ENCODE peak calls at places on chromosomes 3 and 15, in ten cellular contexts. One of them, this sample, is unnamed.

GRCh38 chr15:69225355-69226027 is 65.1 kb downstream of the GLCE start:
- DNase-seq in cardiac muscle cell: peak; percentile 18
- DNase-seq in NCI-H2081 treated with DMSO at 0.1 percent for 48 hours: no peak
- DNase-seq in DMS79: no peak
- DNase-seq in brain microvascular endothelial cell: no peak
- DNase-seq in NCI-H524 treated with DMSO at 0.1 percent for 48 hours: peak; percentile 14
- DNase-seq in stimulated activated CD8-positive, alpha-beta memory T cell treated with anti-CD3 and anti-CD28 coated beads, Interleukin-15, amount 100 ng/mL, for 4 hours: no peak
- DNase-seq in Calu3: no peak
- DNase-seq in astrocyte of the hippocampus: peak; percentile 20
- DNase-seq in HL-60: peak; percentile 4
- DNase-seq in this sample: no peak

GRCh38 chr3:148998715-148999413 is 7.5 kb downstream of the GYG1 start:
- DNase-seq in cardiac muscle cell: no peak
- DNase-seq in NCI-H2081 treated with DMSO at 0.1 percent for 48 hours: peak; percentile 27
- DNase-seq in DMS79: peak; percentile 66
- DNase-seq in brain microvascular endothelial cell: no peak
- DNase-seq in NCI-H524 treated with DMSO at 0.1 percent for 48 hours: no peak
- DNase-seq in stimulated activated CD8-positive, alpha-beta memory T cell treated with anti-CD3 and anti-CD28 coated beads, Interleukin-15, amount 100 ng/mL, for 4 hours: no peak
- DNase-seq in Calu3: no peak
- DNase-seq in astrocyte of the hippocampus: no peak
- DNase-seq in HL-60: no peak
- DNase-seq in this sample: no peak

GRCh38 chr3:102024270-102024904 is 175.1 kb downstream of the NFKBIZ start:
- DNase-seq in cardiac muscle cell: no peak
- DNase-seq in NCI-H2081 treated with DMSO at 0.1 percent for 48 hours: no peak
- DNase-seq in DMS79: no peak
- DNase-seq in brain microvascular endothelial cell: no peak
- DNase-seq in NCI-H524 treated with DMSO at 0.1 percent for 48 hours: no peak
- DNase-seq in stimulated activated CD8-positive, alpha-beta memory T cell treated with anti-CD3 and anti-CD28 coated beads, Interleukin-15, amount 100 ng/mL, for 4 hours: no peak
- DNase-seq in Calu3: no peak
- DNase-seq in astrocyte of the hippocampus: no peak
- DNase-seq in HL-60: no peak
- DNase-seq in this sample: no peak

GRCh38 chr3:117407317-117407716 is 697.7 kb downstream of the TUSC7 start:
- DNase-seq in cardiac muscle cell: peak; percentile 37
- DNase-seq in NCI-H2081 treated with DMSO at 0.1 percent for 48 hours: peak; percentile 56
- DNase-seq in DMS79: no peak
- DNase-seq in brain microvascular endothelial cell: peak; percentile 4
- DNase-seq in NCI-H524 treated with DMSO at 0.1 percent for 48 hours: no peak
- DNase-seq in stimulated activated CD8-positive, alpha-beta memory T cell treated with anti-CD3 and anti-CD28 coated beads, Interleukin-15, amount 100 ng/mL, for 4 hours: no peak
- DNase-seq in Calu3: peak; percentile 30
- DNase-seq in astrocyte of the hippocampus: peak; percentile 28
- DNase-seq in HL-60: no peak
- DNase-seq in this sample: no peak

GRCh38 chr15:57751177-57751800 is 44.8 kb downstream of the POLR2M start:
- DNase-seq in cardiac muscle cell: peak; percentile 39
- DNase-seq in NCI-H2081 treated with DMSO at 0.1 percent for 48 hours: no peak
- DNase-seq in DMS79: no peak
- DNase-seq in brain microvascular endothelial cell: peak; percentile 37
- DNase-seq in NCI-H524 treated with DMSO at 0.1 percent for 48 hours: no peak
- DNase-seq in stimulated activated CD8-positive, alpha-beta memory T cell treated with anti-CD3 and anti-CD28 coated beads, Interleukin-15, amount 100 ng/mL, for 4 hours: no peak
- DNase-seq in Calu3: peak; percentile 37
- DNase-seq in astrocyte of the hippocampus: peak; percentile 56
- DNase-seq in HL-60: no peak
- DNase-seq in this sample: no peak

GRCh38 chr3:196563721-196564225 is 4.6 kb downstream of the WDR53 start:
- DNase-seq in cardiac muscle cell: no peak
- DNase-seq in NCI-H2081 treated with DMSO at 0.1 percent for 48 hours: no peak
- DNase-seq in DMS79: no peak
- DNase-seq in brain microvascular endothelial cell: peak; percentile 14
- DNase-seq in NCI-H524 treated with DMSO at 0.1 percent for 48 hours: no peak
- DNase-seq in stimulated activated CD8-positive, alpha-beta memory T cell treated with anti-CD3 and anti-CD28 coated beads, Interleukin-15, amount 100 ng/mL, for 4 hours: no peak
- DNase-seq in Calu3: no peak
- DNase-seq in astrocyte of the hippocampus: peak; percentile 14
- DNase-seq in HL-60: no peak
- DNase-seq in this sample: no peak

GRCh38 chr15:71151061-71151460 is 35.8 kb downstream of the THSD4 start:
- DNase-seq in cardiac muscle cell: no peak
- DNase-seq in NCI-H2081 treated with DMSO at 0.1 percent for 48 hours: no peak
- DNase-seq in DMS79: no peak
- DNase-seq in brain microvascular endothelial cell: no peak
- DNase-seq in NCI-H524 treated with DMSO at 0.1 percent for 48 hours: no peak
- DNase-seq in stimulated activated CD8-positive, alpha-beta memory T cell treated with anti-CD3 and anti-CD28 coated beads, Interleukin-15, amount 100 ng/mL, for 4 hours: no peak
- DNase-seq in Calu3: no peak
- DNase-seq in astrocyte of the hippocampus: peak; percentile 83
- DNase-seq in HL-60: no peak
- DNase-seq in this sample: no peak

GRCh38 chr15:64305261-64305660 is 50.7 kb downstream of the CSNK1G1 start:
- DNase-seq in cardiac muscle cell: no peak
- DNase-seq in NCI-H2081 treated with DMSO at 0.1 percent for 48 hours: no peak
- DNase-seq in DMS79: no peak
- DNase-seq in brain microvascular endothelial cell: no peak
- DNase-seq in NCI-H524 treated with DMSO at 0.1 percent for 48 hours: no peak
- DNase-seq in stimulated activated CD8-positive, alpha-beta memory T cell treated with anti-CD3 and anti-CD28 coated beads, Interleukin-15, amount 100 ng/mL, for 4 hours: no peak
- DNase-seq in Calu3: no peak
- DNase-seq in astrocyte of the hippocampus: no peak
- DNase-seq in HL-60: no peak
- DNase-seq in this sample: no peak

GRCh38 chr15:70853270-70853854 is 595 bp downstream of the LARP6 start:
- DNase-seq in cardiac muscle cell: no peak
- DNase-seq in NCI-H2081 treated with DMSO at 0.1 percent for 48 hours: no peak
- DNase-seq in DMS79: no peak
- DNase-seq in brain microvascular endothelial cell: peak; percentile 32
- DNase-seq in NCI-H524 treated with DMSO at 0.1 percent for 48 hours: no peak
- DNase-seq in stimulated activated CD8-positive, alpha-beta memory T cell treated with anti-CD3 and anti-CD28 coated beads, Interleukin-15, amount 100 ng/mL, for 4 hours: no peak
- DNase-seq in Calu3: no peak
- DNase-seq in astrocyte of the hippocampus: peak; percentile 75
- DNase-seq in HL-60: no peak
- DNase-seq in this sample: no peak

GRCh38 chr3:189988854-189989253 is 131.8 kb downstream of the P3H2 start:
- DNase-seq in cardiac muscle cell: no peak
- DNase-seq in NCI-H2081 treated with DMSO at 0.1 percent for 48 hours: no peak
- DNase-seq in DMS79: no peak
- DNase-seq in brain microvascular endothelial cell: no peak
- DNase-seq in NCI-H524 treated with DMSO at 0.1 percent for 48 hours: no peak
- DNase-seq in stimulated activated CD8-positive, alpha-beta memory T cell treated with anti-CD3 and anti-CD28 coated beads, Interleukin-15, amount 100 ng/mL, for 4 hours: no peak
- DNase-seq in Calu3: no peak
- DNase-seq in astrocyte of the hippocampus: no peak
- DNase-seq in HL-60: no peak
- DNase-seq in this sample: no peak

GRCh38 chr3:32249184-32249782 is 10.8 kb downstream of the CMTM8 start:
- DNase-seq in cardiac muscle cell: no peak
- DNase-seq in NCI-H2081 treated with DMSO at 0.1 percent for 48 hours: no peak
- DNase-seq in DMS79: no peak
- DNase-seq in brain microvascular endothelial cell: peak; percentile 76
- DNase-seq in NCI-H524 treated with DMSO at 0.1 percent for 48 hours: no peak
- DNase-seq in stimulated activated CD8-positive, alpha-beta memory T cell treated with anti-CD3 and anti-CD28 coated beads, Interleukin-15, amount 100 ng/mL, for 4 hours: no peak
- DNase-seq in Calu3: no peak
- DNase-seq in astrocyte of the hippocampus: peak; percentile 83
- DNase-seq in HL-60: peak; percentile 24
- DNase-seq in this sample: no peak

GRCh38 chr15:33242165-33242564 is 47.7 kb upstream of the FMN1 start:
- DNase-seq in cardiac muscle cell: peak; percentile 18
- DNase-seq in NCI-H2081 treated with DMSO at 0.1 percent for 48 hours: no peak
- DNase-seq in DMS79: no peak
- DNase-seq in brain microvascular endothelial cell: peak; percentile 84
- DNase-seq in NCI-H524 treated with DMSO at 0.1 percent for 48 hours: no peak
- DNase-seq in stimulated activated CD8-positive, alpha-beta memory T cell treated with anti-CD3 and anti-CD28 coated beads, Interleukin-15, amount 100 ng/mL, for 4 hours: no peak
- DNase-seq in Calu3: peak; percentile 3
- DNase-seq in astrocyte of the hippocampus: peak; percentile 82
- DNase-seq in HL-60: no peak
- DNase-seq in this sample: no peak